ENCODE peak calls at places on chromosomes 2 and 18, in four cellular contexts. K, R, Y and U are unnamed samples.

GRCh38 chr2:204180671-204181070 is 244.1 kb downstream of the ICOS start:
- DNase-seq in K (no peak), Y (no peak), R (no peak), U (no peak)

GRCh38 chr2:119818792-119819191 is 59.1 kb downstream of the PTPN4 start:
- DNase-seq in K (no peak), Y (no peak), R (no peak), U (no peak)

GRCh38 chr2:170324640-170325046 is 146.7 kb downstream of the MYO3B start:
- DNase-seq in R (no peak), Y (no peak), K (peak; percentile 48), U (peak; percentile 42)

GRCh38 chr2:222671259-222672067 is at the start of gene MOGAT1:
- DNase-seq in R (peak; percentile 43), Y (peak; percentile 58), K (peak; percentile 8), U (no peak)

GRCh38 chr2:130825231-130825971 is 11.3 kb upstream of the ARHGEF4 start:
- DNase-seq in Y (no peak), K (no peak), R (no peak), U (no peak)

GRCh38 chr2:150125708-150126107 is 361.8 kb downstream of the RND3 start:
- DNase-seq in Y (no peak), R (no peak), K (peak; percentile 46), U (no peak)

GRCh38 chr18:7334973-7335568 is 104.2 kb downstream of the LRRC30 start:
- DNase-seq in R (no peak), K (no peak), Y (no peak), U (no peak)

GRCh38 chr2:47026738-47027531 is 111.3 kb upstream of the MCFD2 start:
- DNase-seq in Y (peak; percentile 44), K (no peak), R (no peak), U (no peak)

GRCh38 chr2:240462704-240463273 is 27.3 kb downstream of the GPC1 start:
- DNase-seq in Y (peak; percentile 4), K (no peak), R (no peak), U (no peak)

GRCh38 chr2:119252186-119253113 is 28.8 kb downstream of the STEAP3 start:
- DNase-seq in K (peak; percentile 89), R (no peak), Y (no peak), U (no peak)

GRCh38 chr2:105438104-105438929 is 39.5 kb upstream of the FHL2 start:
- DNase-seq in Y (peak; percentile 72), K (peak; percentile 73), R (peak; percentile 70), U (no peak)

GRCh38 chr18:12744103-12744502 is 41.3 kb downstream of the PSMG2 start:
- DNase-seq in Y (no peak), K (peak; percentile 84), R (no peak), U (no peak)

GRCh38 chr2:28626891-28627421 is 124.7 kb upstream of the PPP1CB start:
- DNase-seq in Y (no peak), R (no peak), K (peak; percentile 91), U (no peak)

GRCh38 chr2:86372641-86373502 is 35.4 kb upstream of the REEP1 start:
- DNase-seq in K (peak; percentile 53), R (no peak), Y (no peak), U (no peak)

GRCh38 chr2:202104286-202104870 is 31.3 kb downstream of the KIAA2012 start:
- DNase-seq in Y (no peak), K (peak; percentile 66), R (no peak), U (no peak)

GRCh38 chr2:113264713-113265403 is 13.9 kb downstream of the PAX8 start:
- DNase-seq in R (no peak), Y (no peak), K (no peak), U (no peak)

GRCh38 chr2:197011033-197011432 is 84.5 kb upstream of the PGAP1 start:
- DNase-seq in Y (no peak), K (no peak), R (no peak), U (no peak)

GRCh38 chr2:190451561-190452176 is 43.5 kb downstream of the MFSD6 start:
- DNase-seq in Y (no peak), R (no peak), K (peak; percentile 36), U (no peak)

GRCh38 chr2:7154666-7155065 is 237.5 kb downstream of the RNF144A start:
- DNase-seq in K (no peak), R (no peak), Y (no peak), U (no peak)

GRCh38 chr2:10926191-10926830 is 14.6 kb downstream of the KCNF1 start:
- DNase-seq in K (no peak), R (no peak), Y (no peak), U (no peak)

GRCh38 chr2:147232225-147232669 is 612.6 kb upstream of the ACVR2A start:
- DNase-seq in Y (no peak), K (no peak), R (no peak), U (no peak)

GRCh38 chr2:188485496-188485895 is 193.8 kb downstream of the GULP1 start:
- DNase-seq in Y (no peak), K (no peak), R (no peak), U (no peak)

GRCh38 chr18:46448347-46448746 is 208.7 kb downstream of the LOXHD1 start:
- DNase-seq in R (no peak), K (no peak), Y (no peak), U (no peak)

GRCh38 chr18:46447792-46448191 is 209.2 kb downstream of the LOXHD1 start:
- DNase-seq in Y (no peak), R (no peak), K (no peak), U (no peak)

GRCh38 chr18:46447323-46447722 is 209.7 kb downstream of the LOXHD1 start:
- DNase-seq in R (no peak), K (no peak), Y (no peak), U (no peak)

GRCh38 chr18:46449499-46449898 is 207.5 kb downstream of the LOXHD1 start:
- DNase-seq in R (no peak), K (no peak), Y (no peak), U (no peak)

DNA sequence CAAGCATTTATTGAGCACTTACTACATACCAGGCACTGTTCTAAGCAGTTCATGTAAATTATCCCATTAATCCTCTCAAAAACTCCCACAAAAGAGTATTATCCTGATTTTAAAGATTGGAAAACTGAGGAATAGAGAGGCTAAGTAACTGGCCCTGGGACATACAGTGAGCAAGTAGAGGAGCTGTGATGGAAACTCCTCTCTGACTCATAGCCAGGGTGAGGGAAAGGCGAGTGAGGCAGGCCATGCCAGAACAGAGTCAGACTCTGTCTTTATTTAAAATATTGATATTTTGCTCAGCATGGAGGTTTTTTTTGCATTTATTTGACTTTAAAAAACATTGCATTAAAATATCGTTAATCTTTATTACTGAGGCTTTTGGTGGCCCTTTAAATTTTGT is 208.0 kb downstream of the LOXHD1 start:
- DNase-seq in R (no peak), Y (no peak), K (no peak), U (no peak)
- H3K27ac ChIP-seq in R (no peak overlapping the region), Y (no peak overlapping the region), K (no peak overlapping the region), U (no peak overlapping the region)

DNA sequence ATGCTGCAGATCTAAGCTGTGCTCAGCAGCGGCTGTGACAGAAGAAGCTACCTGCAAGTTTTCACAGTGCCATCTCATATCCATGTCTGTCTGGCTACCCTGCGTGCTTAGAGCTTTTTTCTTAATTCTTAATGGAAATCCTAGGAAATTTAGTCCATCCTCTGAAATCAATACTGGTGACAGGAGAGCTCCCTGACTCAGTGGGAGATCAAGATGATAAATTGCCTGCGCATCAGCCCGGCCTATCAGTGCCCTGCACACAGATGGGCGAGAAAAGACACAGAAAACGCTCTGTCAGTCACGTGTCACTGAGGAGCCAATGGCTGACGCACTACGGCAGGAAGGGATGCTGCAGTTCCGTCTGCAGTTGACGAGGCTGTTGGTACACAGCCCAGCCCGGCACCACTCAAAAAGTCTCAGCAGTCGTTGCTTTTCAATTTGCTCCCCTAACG is 819.6 kb upstream of the FSHR start:
- DNase-seq in R (peak; percentile 39), K (peak; percentile 10), Y (peak; percentile 56), U (peak; percentile 52)
- H3K4me3 ChIP-seq in R (no peak overlapping the region), K (no peak overlapping the region), Y (peak overlapping the region; percentile 14), U (peak overlapping the region; percentile 52)

DNA sequence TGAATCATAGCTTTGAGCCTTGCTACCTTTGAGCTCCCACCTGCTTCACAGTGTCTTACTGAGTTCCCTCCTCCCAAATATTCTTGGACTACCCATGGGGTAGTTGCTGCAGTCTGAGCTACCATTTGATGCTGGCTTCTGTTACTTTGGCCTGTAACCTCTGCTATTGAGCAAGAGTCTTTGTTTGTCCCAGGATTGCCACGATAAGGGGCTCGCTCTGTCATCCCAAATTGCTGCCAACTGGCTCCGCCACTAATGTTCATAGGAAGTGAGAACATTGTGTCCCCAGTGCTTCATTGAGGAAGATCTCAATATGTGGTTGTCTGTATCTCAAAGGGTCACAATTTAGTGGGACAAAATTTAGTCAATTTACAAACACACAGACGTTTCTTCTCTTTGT is 103.8 kb downstream of the TRIM43 start:
- DNase-seq in K (no peak), R (peak; percentile 75), Y (peak; percentile 69), U (no peak)
- H3K27ac ChIP-seq in K (no peak overlapping the region), R (no peak overlapping the region), Y (no peak overlapping the region), U (no peak overlapping the region)

GRCh38 chr2:2021995-2022394 is 277.7 kb upstream of the PXDN start:
- DNase-seq in Y (no peak), K (no peak), R (no peak), U (no peak)
- H3K4me3 ChIP-seq in Y (no peak overlapping the region), K (no peak overlapping the region), R (no peak overlapping the region), U (no peak overlapping the region)

GRCh38 chr2:237885931-237886701 is 26.7 kb downstream of the RAMP1 start:
- DNase-seq in K (peak; percentile 50), Y (peak; percentile 76), R (peak; percentile 46), U (no peak)

GRCh38 chr2:237884681-237885080 is 25.3 kb downstream of the RAMP1 start:
- DNase-seq in K (no peak), R (no peak), Y (no peak), U (no peak)

GRCh38 chr2:237885171-237885930 is 25.9 kb downstream of the RAMP1 start:
- DNase-seq in Y (no peak), R (no peak), K (no peak), U (no peak)

GRCh38 chr2:237882510-237883481 is 23.4 kb downstream of the RAMP1 start:
- DNase-seq in K (no peak), Y (no peak), R (no peak), U (no peak)

GRCh38 chr2:237883951-237884392 is 24.5 kb downstream of the RAMP1 start:
- DNase-seq in R (no peak), K (no peak), Y (no peak), U (no peak)
- H3K27ac ChIP-seq in R (peak overlapping the region; percentile 21), K (no peak overlapping the region), Y (peak overlapping the region; percentile 70), U (no peak overlapping the region)

GRCh38 chr2:181459646-181460045 is 2.5 kb downstream of the ITGA4 start:
- DNase-seq in R (no peak), K (peak; percentile 11), Y (no peak), U (no peak)
- H3K4me3 ChIP-seq in R (no peak overlapping the region), K (no peak overlapping the region), Y (no peak overlapping the region), U (peak overlapping the region; percentile 91)